ENCODE peak calls at places on chromosome 7, in six cellular contexts. Y is neural progenitor cell, I is right lobe of liver, R is heart left ventricle, N is cardiac muscle cell, X is GM06990. E is an unnamed sample. For H3K27me3 and H3K36me3, the result is how much of the 10 kb centered on the place peaks cover.

GRCh38 chr7:21526007-21526406 is 16.8 kb upstream of the DNAH11 start:
- DNase-seq in X (no peak), Y (no peak), N (peak), I (no peak), R (no peak), E (no peak)

GRCh38 chr7:24143547-24143946 is 140.4 kb upstream of the NPY start:
- DNase-seq in N (no peak), X (no peak), I (no peak), R (no peak), Y (no peak), E (no peak)

GRCh38 chr7:47634273-47634672 is 52.4 kb upstream of the TNS3 start:
- DNase-seq in X (no peak), I (no peak), R (no peak), Y (no peak), N (no peak), E (no peak)

GRCh38 chr7:73879977-73880681 is 19.2 kb downstream of the TMEM270 start:
- DNase-seq in Y (no peak), X (no peak), I (peak), N (peak), R (peak), E (no peak)

GRCh38 chr7:55245271-55245723 is 119.8 kb upstream of the LANCL2 start:
- DNase-seq in Y (no peak), N (peak), R (no peak), I (no peak), X (no peak), E (no peak)

GRCh38 chr7:128740996-128741395 is 1.8 kb downstream of the CALU start:
- DNase-seq in X (no peak), R (peak), Y (no peak), N (peak), I (no peak), E (no peak)

GRCh38 chr7:157426463-157427301 is 89.9 kb downstream of the DNAJB6 start:
- DNase-seq in R (no peak), N (no peak), X (no peak), Y (no peak), I (peak), E (peak)

GRCh38 chr7:1114088-1114487 is 26.2 kb downstream of the GPER1 start:
- DNase-seq in I (no peak), X (no peak), Y (no peak), R (no peak), N (no peak), E (no peak)

GRCh38 chr7:93981480-93981874 is 22.7 kb downstream of the BET1 start:
- DNase-seq in Y (peak), I (no peak), R (no peak), X (no peak), N (no peak), E (no peak)

GRCh38 chr7:19098510-19098909 is 18.9 kb downstream of the TWIST1 start:
- DNase-seq in Y (no peak), X (no peak), I (no peak), R (no peak), N (no peak), E (no peak)

GRCh38 chr7:134866581-134866980 is 87.1 kb downstream of the CALD1 start:
- DNase-seq in X (no peak), Y (peak), R (peak), N (peak), I (no peak), E (no peak)

GRCh38 chr7:130417215-130417614 is 23.6 kb downstream of the CEP41 start:
- DNase-seq in R (no peak), I (no peak), Y (no peak), X (no peak), N (peak), E (no peak)

GRCh38 chr7:128112018-128112780 is 81.0 kb upstream of the LRRC4 start:
- DNase-seq in R (no peak), X (no peak), Y (no peak), N (no peak), I (no peak), E (no peak)

GRCh38 chr7:12655161-12655560 is 32.3 kb upstream of the ARL4A start:
- DNase-seq in X (no peak), I (no peak), N (no peak), Y (no peak), R (no peak), E (no peak)

GRCh38 chr7:116988363-116988989 is 35.2 kb downstream of the ST7 start:
- DNase-seq in X (no peak), R (no peak), N (no peak), I (no peak), Y (no peak), E (no peak)

GRCh38 chr7:130430841-130431713 is 9.7 kb downstream of the CEP41 start:
- DNase-seq in N (peak), Y (no peak), I (no peak), X (no peak), R (peak), E (no peak)

GRCh38 chr7:158128572-158128971 is 459.1 kb downstream of the PTPRN2 start:
- DNase-seq in R (no peak), I (no peak), X (no peak), Y (no peak), N (no peak), E (peak)

GRCh38 chr7:134246761-134247160 is 70.0 kb downstream of the SLC35B4 start:
- DNase-seq in X (no peak), Y (no peak), I (no peak), N (no peak), R (no peak), E (no peak)

GRCh38 chr7:97845622-97846203 is 26.5 kb downstream of the ASNS start:
- DNase-seq in X (no peak), Y (peak), R (no peak), I (no peak), N (peak), E (no peak)

GRCh38 chr7:121475806-121476205 is 79.7 kb upstream of the FAM3C start:
- DNase-seq in N (peak), I (peak), R (peak), X (no peak), Y (no peak), E (no peak)

GRCh38 chr7:73964786-73965185 is 63.2 kb upstream of the ELN start:
- DNase-seq in X (no peak), I (no peak), R (no peak), Y (no peak), N (no peak), E (no peak)

GRCh38 chr7:106022193-106022821 is 59.2 kb downstream of the CDHR3 start:
- DNase-seq in R (no peak), Y (no peak), X (peak), N (no peak), I (no peak), E (no peak)

GRCh38 chr7:43756368-43757072 is 2.0 kb upstream of the BLVRA start:
- DNase-seq in I (no peak), N (peak), R (peak), X (no peak), Y (no peak), E (no peak)

GRCh38 chr7:20578257-20578771 is 37.2 kb upstream of the ABCB5 start:
- DNase-seq in I (no peak), X (no peak), N (no peak), R (no peak), Y (no peak), E (no peak)

GRCh38 chr7:12771378-12771877 is 84.0 kb downstream of the ARL4A start:
- DNase-seq in N (peak), R (peak), I (peak), X (no peak), Y (peak), E (no peak)

GRCh38 chr7:71131256-71131752 is 640 bp upstream of the GALNT17 start:
- DNase-seq in X (peak), N (peak), R (peak), Y (peak), I (no peak), E (no peak)

GRCh38 chr7:368651-369475 is 78.9 kb downstream of the FOXL3 start:
- DNase-seq in R (no peak), N (no peak), Y (no peak), I (peak), X (no peak), E (peak)

GRCh38 chr7:128932862-128933821 is 4.6 kb upstream of the IRF5 start:
- DNase-seq in I (peak), Y (no peak), X (peak), N (peak), R (no peak), E (no peak)

GRCh38 chr7:141729020-141729419 is 9.1 kb upstream of the SSBP1 start:
- DNase-seq in I (no peak), X (no peak), Y (no peak), R (no peak), N (no peak), E (no peak)

GRCh38 chr7:74304550-74304949 is 15.3 kb downstream of the CLIP2 start:
- DNase-seq in Y (no peak), I (no peak), N (no peak), R (no peak), X (no peak), E (no peak)

GRCh38 chr7:17530249-17530648 is 231.8 kb downstream of the AHR start:
- DNase-seq in N (peak), X (no peak), R (no peak), I (no peak), Y (no peak), E (no peak)

GRCh38 chr7:130844811-130845580 is 111.0 kb upstream of the KLF14 start:
- DNase-seq in Y (no peak), N (peak), X (no peak), I (no peak), R (no peak), E (peak)

GRCh38 chr7:17408245-17408903 is 109.9 kb downstream of the AHR start:
- DNase-seq in Y (no peak), X (no peak), I (peak), N (peak), R (no peak), E (peak)

GRCh38 chr7:96547371-96547811 is 162.3 kb downstream of the SEM1 start:
- DNase-seq in R (no peak), I (no peak), Y (no peak), X (no peak), N (no peak), E (no peak)

GRCh38 chr7:7565746-7566650 is 686 bp upstream of the MIOS start:
- DNase-seq in X (no peak), N (no peak), I (no peak), R (no peak), Y (no peak), E (no peak)

GRCh38 chr7:106279425-106280182 is 5.2 kb downstream of the NAMPT start:
- DNase-seq in I (no peak), N (no peak), R (no peak), X (no peak), Y (no peak), E (no peak)

GRCh38 chr7:10346032-10346431 is 627.6 kb upstream of the PHF14 start:
- DNase-seq in I (no peak), Y (no peak), X (no peak), N (no peak), R (no peak), E (no peak)

GRCh38 chr7:41418337-41418736 is 284.6 kb downstream of the INHBA start:
- DNase-seq in N (no peak), R (no peak), Y (no peak), I (no peak), X (no peak), E (no peak)

GRCh38 chr7:150340024-150340749 is 1.2 kb downstream of the RARRES2 start:
- DNase-seq in R (no peak), X (no peak), I (peak), N (peak), Y (peak), E (no peak)
- H3K27me3 ChIP-seq in R (under half), X (under half), I (under half), N (under half), Y (half or more), E (under half)

DNA sequence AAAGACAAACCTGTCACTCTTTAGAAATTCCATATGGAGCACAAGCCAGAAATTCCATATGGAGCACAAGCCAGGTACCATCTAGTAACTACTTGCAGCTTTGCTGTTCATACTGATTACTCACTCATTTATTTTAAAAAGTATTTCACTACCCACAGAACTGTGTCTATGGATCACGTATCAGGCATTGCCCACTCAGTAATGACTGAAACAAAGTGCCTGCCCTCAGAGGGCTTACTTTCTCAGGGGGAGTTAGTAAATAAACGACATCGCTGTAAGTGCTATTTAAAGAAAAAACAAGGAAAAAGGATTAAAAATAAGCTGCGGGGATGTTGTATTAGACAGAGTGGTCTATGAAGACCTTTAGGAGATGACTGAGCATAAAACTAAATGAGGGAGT is 170.9 kb downstream of the GALNT11 start:
- DNase-seq in R (no peak), X (no peak), I (no peak), N (no peak), Y (no peak), E (no peak)
- H3K36me3 ChIP-seq in R (under half), X (under half), I (under half), N (under half), Y (under half), E (half or more)

GRCh38 chr7:26659121-26659520 is 205.3 kb downstream of the SKAP2 start:
- DNase-seq in X (no peak), N (no peak), I (no peak), Y (no peak), R (no peak), E (no peak)
- H3K27me3 ChIP-seq in X (under half), N (under half), I (under half), Y (under half), R (under half), E (under half)

GRCh38 chr7:133235212-133235883 is 17.5 kb upstream of the EXOC4 start:
- DNase-seq in R (no peak), Y (no peak), I (no peak), N (peak), X (no peak), E (no peak)

GRCh38 chr7:133237545-133237944 is 15.3 kb upstream of the EXOC4 start:
- DNase-seq in R (no peak), Y (no peak), I (no peak), N (no peak), X (no peak), E (no peak)

GRCh38 chr7:133240302-133240701 is 12.6 kb upstream of the EXOC4 start:
- DNase-seq in Y (no peak), R (no peak), X (no peak), I (no peak), N (no peak), E (no peak)
- H3K36me3 ChIP-seq in Y (under half), R (under half), X (under half), I (under half), N (under half), E (under half)

GRCh38 chr7:137741443-137741842 is 105.3 kb downstream of the DGKI start:
- DNase-seq in X (no peak), N (no peak), Y (no peak), I (no peak), R (no peak), E (no peak)
- H3K27me3 ChIP-seq in X (under half), N (under half), Y (under half), I (under half), R (under half), E (under half)

GRCh38 chr7:2651847-2652735 is 20.3 kb downstream of the TTYH3 start:
- DNase-seq in Y (no peak), X (no peak), I (no peak), N (no peak), R (no peak), E (no peak)
- H3K36me3 ChIP-seq in Y (under half), X (under half), I (under half), N (under half), R (under half), E (under half)